ENCODE peak calls at places on chromosome 19, in five cellular contexts. W, A, B, D and R are unnamed samples.

GRCh38 chr19:40920300-40921004 is 38.4 kb upstream of the CYP2A7 start:
- DNase-seq in B (no peak), A (no peak), W (no peak), D (no peak), R (no peak)

GRCh38 chr19:42323852-42324654 is 1.4 kb upstream of the MEGF8 start:
- DNase-seq in B (no peak), A (no peak), D (no peak), W (no peak), R (no peak)

GRCh38 chr19:33796164-33797100 is at the start of gene KCTD15:
- DNase-seq in A (peak), D (peak), B (no peak), W (no peak), R (no peak)

GRCh38 chr19:805600-806550 is 8.6 kb downstream of the PTBP1 start:
- DNase-seq in D (no peak), B (no peak), W (no peak), A (no peak), R (no peak)

GRCh38 chr19:2324220-2324948 is 4.0 kb downstream of the LSM7 start:
- DNase-seq in B (no peak), W (no peak), A (no peak), D (no peak), R (no peak)

GRCh38 chr19:29690842-29691241 is 24.2 kb downstream of the C19orf12 start:
- DNase-seq in W (no peak), A (no peak), D (no peak), B (no peak), R (peak)

GRCh38 chr19:17346109-17346671 is 8.8 kb downstream of the GTPBP3 start:
- DNase-seq in B (peak), W (no peak), D (peak), A (peak), R (peak)

GRCh38 chr19:37079238-37079637 is 1.0 kb downstream of the ZNF420 start:
- DNase-seq in B (no peak), W (no peak), D (no peak), A (no peak), R (no peak)

GRCh38 chr19:52722062-52723005 is 12.5 kb downstream of the ZNF611 start:
- DNase-seq in D (peak), B (no peak), A (no peak), W (peak), R (no peak)

GRCh38 chr19:19588546-19588945 is 29.9 kb downstream of the PBX4 start:
- DNase-seq in D (no peak), B (no peak), W (no peak), A (no peak), R (no peak)